ENCODE peak calls at places on chromosomes 3 and 15, in five cellular contexts. H is WTC11; A is HTR-8/SVneo; F is NCI-H82; N is CD8-positive, alpha-beta memory T cell. C is an unnamed sample.

GRCh38 chr3:20574746-20575145 is 388.7 kb upstream of the SGO1 start:
- DNase-seq in H (no peak), A (peak; percentile 11), F (no peak), N (no peak), C (no peak)

GRCh38 chr15:68057089-68057488 is 3.0 kb downstream of the PIAS1 start:
- DNase-seq in H (no peak), A (no peak), F (no peak), N (no peak), C (no peak)

GRCh38 chr15:31357148-31357547 is 30.5 kb downstream of the KLF13 start:
- DNase-seq in H (no peak), A (no peak), F (no peak), N (peak; percentile 69), C (no peak)

GRCh38 chr15:96070636-96071035 is 259.9 kb upstream of the NR2F2 start:
- DNase-seq in H (no peak), A (no peak), F (no peak), N (no peak), C (no peak)

GRCh38 chr3:141686477-141687280 is 51.4 kb upstream of the RNF7 start:
- DNase-seq in H (no peak), A (peak; percentile 62), F (peak; percentile 77), N (no peak), C (no peak)

GRCh38 chr3:146974001-146974400 is 368.9 kb upstream of the PLSCR5 start:
- DNase-seq in H (no peak), A (no peak), F (peak; percentile 86), N (no peak), C (no peak)

GRCh38 chr3:52108302-52109232 is 45.7 kb downstream of the POC1A start:
- DNase-seq in H (peak; percentile 30), A (no peak), F (peak; percentile 59), N (no peak), C (no peak)

GRCh38 chr3:116238863-116239262 is 206.4 kb downstream of the LSAMP start:
- DNase-seq in H (no peak), A (no peak), F (no peak), N (no peak), C (no peak)

GRCh38 chr3:116337229-116337628 is 108.1 kb downstream of the LSAMP start:
- DNase-seq in H (no peak), A (no peak), F (no peak), N (no peak), C (no peak)

GRCh38 chr15:63420333-63420741 is 38.7 kb upstream of the CA12 start:
- DNase-seq in H (no peak), A (no peak), F (peak; percentile 41), N (no peak), C (no peak)

GRCh38 chr3:138781012-138781470 is 53.7 kb downstream of the PIK3CB start:
- DNase-seq in H (no peak), A (no peak), F (no peak), N (peak; percentile 59), C (no peak)

GRCh38 chr3:94596141-94596540 is 533.3 kb downstream of the NSUN3 start:
- DNase-seq in H (no peak), A (no peak), F (peak; percentile 65), N (no peak), C (no peak)

GRCh38 chr3:167978071-167978470 is 117.7 kb downstream of the GOLIM4 start:
- DNase-seq in H (no peak), A (no peak), F (no peak), N (no peak), C (no peak)

GRCh38 chr3:45881031-45882022 is 5.0 kb upstream of the CCR9 start:
- DNase-seq in H (no peak), A (no peak), F (no peak), N (no peak), C (no peak)

GRCh38 chr15:98035577-98036010 is 75.1 kb downstream of the ARRDC4 start:
- DNase-seq in H (no peak), A (no peak), F (no peak), N (no peak), C (no peak)

GRCh38 chr3:44079916-44080315 is 161.8 kb upstream of the TOPAZ1 start:
- DNase-seq in H (no peak), A (no peak), F (no peak), N (no peak), C (peak; percentile 27)

GRCh38 chr3:105798381-105798934 is 70.4 kb downstream of the CBLB start:
- DNase-seq in H (no peak), A (no peak), F (no peak), N (peak; percentile 14), C (no peak)

GRCh38 chr15:29687204-29687768 is 135.0 kb downstream of the TJP1 start:
- DNase-seq in H (no peak), A (no peak), F (no peak), N (no peak), C (no peak)

GRCh38 chr3:104810896-104811295 is 555.8 kb upstream of the ALCAM start:
- DNase-seq in H (no peak), A (no peak), F (no peak), N (no peak), C (no peak)

GRCh38 chr3:185778069-185778468 is 46.8 kb downstream of the IGF2BP2 start:
- DNase-seq in H (no peak), A (no peak), F (no peak), N (no peak), C (no peak)

GRCh38 chr3:71868891-71869290 is 83.9 kb upstream of the PROK2 start:
- DNase-seq in H (no peak), A (no peak), F (peak; percentile 50), N (no peak), C (no peak)

GRCh38 chr15:74835312-74835823 is 7.6 kb downstream of the ULK3 start:
- DNase-seq in H (peak; percentile 96), A (peak; percentile 71), F (peak; percentile 92), N (peak; percentile 27), C (peak; percentile 83)

GRCh38 chr3:176867681-176868663 is 329.3 kb downstream of the TBL1XR1 start:
- DNase-seq in H (no peak), A (no peak), F (peak; percentile 27), N (no peak), C (no peak)

GRCh38 chr3:36219398-36219797 is 160.9 kb upstream of the STAC start:
- DNase-seq in H (no peak), A (peak; percentile 13), F (no peak), N (no peak), C (no peak)

GRCh38 chr15:55253580-55253979 is 36.0 kb downstream of the RAB27A start:
- DNase-seq in H (no peak), A (no peak), F (no peak), N (no peak), C (no peak)